ENCODE peak calls at places on chromosomes 1 and 21, in four cellular contexts. V is PC-3, O is fibroblast of lung, Q is ovary. C is an unnamed sample.
A peak's percentile ranks its signal among the peaks of the same experiment; 100 is the strongest.

GRCh38 chr1:13701274-13701650 is 1.3 kb downstream of the PRDM2 start:
- DNase-seq in V (no peak), O (no peak), Q (no peak), C (no peak)

GRCh38 chr1:56577859-56578663 is 1.3 kb downstream of the PLPP3 start:
- DNase-seq in O (peak; percentile 71), Q (peak; percentile 57), V (peak; percentile 66), C (no peak)

GRCh38 chr1:186849824-186850223 is 21.1 kb downstream of the PLA2G4A start:
- DNase-seq in O (no peak), V (no peak), Q (no peak), C (no peak)

GRCh38 chr1:156657161-156657970 is 15.4 kb downstream of the BCAN start:
- DNase-seq in V (peak; percentile 87), O (peak; percentile 30), Q (peak; percentile 79), C (no peak)

GRCh38 chr1:187689137-187689536 is 860.4 kb downstream of the PLA2G4A start:
- DNase-seq in V (peak; percentile 76), Q (peak; percentile 22), O (peak; percentile 92), C (no peak)

GRCh38 chr1:53729536-53730485 is 9.2 kb downstream of the GLIS1 start:
- DNase-seq in O (no peak), V (no peak), Q (no peak), C (no peak)

GRCh38 chr21:41506526-41507520 is 1.1 kb downstream of the TMPRSS2 start:
- DNase-seq in Q (no peak), V (peak; percentile 51), O (peak; percentile 3), C (no peak)

GRCh38 chr1:152912900-152913299 is 4.6 kb downstream of the IVL start:
- DNase-seq in Q (no peak), O (no peak), V (no peak), C (no peak)

GRCh38 chr1:116748272-116748671 is 6.0 kb upstream of the CD2 start:
- DNase-seq in O (no peak), V (no peak), Q (no peak), C (no peak)

GRCh38 chr1:16440480-16441311 is at the start of gene NECAP2:
- DNase-seq in V (peak; percentile 93), Q (peak; percentile 94), O (peak; percentile 89), C (peak; percentile 52)

GRCh38 chr1:86154581-86155060 is 2.0 kb downstream of the COL24A1 start:
- DNase-seq in Q (no peak), O (peak; percentile 56), V (no peak), C (peak; percentile 65)

GRCh38 chr1:23126801-23127200 is 41.9 kb downstream of the LUZP1 start:
- DNase-seq in Q (no peak), O (peak; percentile 81), V (peak; percentile 16), C (no peak)

GRCh38 chr1:150022357-150022756 is 11.8 kb upstream of the OTUD7B start:
- DNase-seq in O (no peak), V (no peak), Q (no peak), C (no peak)

DNA sequence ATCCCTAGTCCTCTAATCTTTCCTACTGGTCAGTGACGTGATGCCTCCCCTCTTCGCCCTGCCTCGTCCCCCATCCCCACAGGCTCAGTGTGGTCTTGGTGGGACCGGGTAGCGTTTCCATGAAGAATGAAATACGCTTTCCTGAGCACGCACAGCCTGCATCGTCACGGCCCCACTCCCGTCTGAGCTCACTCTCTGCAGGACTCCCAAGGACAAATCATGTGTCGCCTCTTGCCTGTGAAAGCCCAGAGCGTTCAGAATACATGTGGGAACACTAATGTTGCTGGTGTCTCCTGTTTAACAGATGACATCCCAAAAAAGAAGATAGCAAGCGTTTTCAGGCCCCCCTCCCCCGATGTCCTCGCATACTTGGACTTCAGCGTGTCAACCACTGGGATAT is 49.2 kb downstream of the S100B start:
- DNase-seq in V (no peak), Q (no peak), O (no peak), C (no peak)
- H3K36me3 ChIP-seq in V (peaks cover 15% of the 10 kb centered on the region), Q (no peaks in the 10 kb centered on the region), O (peaks cover 15% of the 10 kb centered on the region), C (peaks cover 29% of the 10 kb centered on the region)

GRCh38 chr1:29117381-29117780 is 6.3 kb downstream of the TMEM200B start:
- DNase-seq in V (no peak), Q (no peak), O (no peak), C (no peak)
- H3K36me3 ChIP-seq in V (no peaks in the 10 kb centered on the region), Q (no peaks in the 10 kb centered on the region), O (peaks cover 7% of the 10 kb centered on the region), C (peaks cover 7% of the 10 kb centered on the region)

GRCh38 chr1:110347182-110347893 is 8.2 kb downstream of the RBM15 start:
- DNase-seq in V (no peak), O (no peak), Q (no peak), C (no peak)
- H3K36me3 ChIP-seq in V (peaks cover 66% of the 10 kb centered on the region), O (peaks cover 6% of the 10 kb centered on the region), Q (no peaks in the 10 kb centered on the region), C (no peaks in the 10 kb centered on the region)

GRCh38 chr21:28773036-28773435 is 219.6 kb downstream of the LTN1 start:
- DNase-seq in V (no peak), Q (no peak), O (no peak), C (no peak)
- H3K36me3 ChIP-seq in V (no peaks in the 10 kb centered on the region), Q (no peaks in the 10 kb centered on the region), O (no peaks in the 10 kb centered on the region), C (no peaks in the 10 kb centered on the region)

GRCh38 chr1:12348113-12348512 is 118.3 kb downstream of the VPS13D start:
- DNase-seq in O (no peak), V (no peak), Q (no peak), C (no peak)
- H3K36me3 ChIP-seq in O (no peaks in the 10 kb centered on the region), V (peaks cover 36% of the 10 kb centered on the region), Q (no peaks in the 10 kb centered on the region), C (peaks cover 5% of the 10 kb centered on the region)

DNA sequence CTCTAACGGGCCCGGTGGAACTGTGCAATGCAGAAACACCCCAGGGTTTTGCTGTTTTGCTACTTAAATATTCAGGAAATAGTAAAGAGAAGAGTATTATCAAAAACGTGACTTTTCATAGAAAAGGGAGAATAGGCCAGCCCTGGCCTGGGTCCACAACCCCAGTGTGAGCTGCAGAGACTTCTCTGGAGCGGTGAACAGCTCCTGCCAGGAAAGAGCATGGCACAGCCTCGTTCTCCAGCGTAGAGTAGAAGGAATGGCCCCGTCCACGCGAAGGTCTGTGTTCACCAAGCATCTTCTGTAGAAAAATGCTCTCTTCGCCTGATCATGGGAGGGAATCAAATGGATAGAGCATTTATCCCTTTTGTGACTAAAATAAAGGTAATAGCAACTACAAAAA is 51.4 kb downstream of the PDE9A start:
- DNase-seq in V (no peak), Q (no peak), O (no peak), C (no peak)
- H3K36me3 ChIP-seq in V (no peaks in the 10 kb centered on the region), Q (no peaks in the 10 kb centered on the region), O (no peaks in the 10 kb centered on the region), C (no peaks in the 10 kb centered on the region)

GRCh38 chr1:37978541-37978940 is 11.3 kb downstream of the SF3A3 start:
- DNase-seq in Q (no peak), O (no peak), V (no peak), C (no peak)
- H3K36me3 ChIP-seq in Q (peaks cover 2% of the 10 kb centered on the region), O (peaks cover 12% of the 10 kb centered on the region), V (peaks cover 56% of the 10 kb centered on the region), C (peaks cover 19% of the 10 kb centered on the region)

DNA sequence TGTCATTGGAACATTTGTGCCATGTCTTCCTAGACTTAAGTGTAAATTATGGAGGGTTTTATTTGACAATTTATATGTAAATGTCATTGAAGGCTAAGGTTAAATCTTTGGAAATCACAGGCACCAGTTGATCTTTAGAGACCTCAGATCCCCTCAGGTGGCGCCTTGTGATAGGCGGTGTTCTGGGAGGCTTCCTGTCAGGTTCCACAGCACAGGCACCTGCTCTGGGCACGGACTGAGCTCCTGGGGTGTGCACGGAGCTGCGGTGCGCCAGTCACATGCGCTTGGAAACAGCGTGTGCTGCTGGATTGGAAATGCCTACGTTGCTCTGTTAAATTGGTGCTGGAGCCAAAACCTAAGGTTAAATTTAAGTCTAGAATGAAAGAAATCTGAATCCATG is 12.1 kb downstream of the CD46 start:
- DNase-seq in O (no peak), V (no peak), Q (no peak), C (no peak)
- H3K36me3 ChIP-seq in O (peaks cover 15% of the 10 kb centered on the region), V (peaks cover 89% of the 10 kb centered on the region), Q (no peaks in the 10 kb centered on the region), C (peaks cover 13% of the 10 kb centered on the region)

DNA sequence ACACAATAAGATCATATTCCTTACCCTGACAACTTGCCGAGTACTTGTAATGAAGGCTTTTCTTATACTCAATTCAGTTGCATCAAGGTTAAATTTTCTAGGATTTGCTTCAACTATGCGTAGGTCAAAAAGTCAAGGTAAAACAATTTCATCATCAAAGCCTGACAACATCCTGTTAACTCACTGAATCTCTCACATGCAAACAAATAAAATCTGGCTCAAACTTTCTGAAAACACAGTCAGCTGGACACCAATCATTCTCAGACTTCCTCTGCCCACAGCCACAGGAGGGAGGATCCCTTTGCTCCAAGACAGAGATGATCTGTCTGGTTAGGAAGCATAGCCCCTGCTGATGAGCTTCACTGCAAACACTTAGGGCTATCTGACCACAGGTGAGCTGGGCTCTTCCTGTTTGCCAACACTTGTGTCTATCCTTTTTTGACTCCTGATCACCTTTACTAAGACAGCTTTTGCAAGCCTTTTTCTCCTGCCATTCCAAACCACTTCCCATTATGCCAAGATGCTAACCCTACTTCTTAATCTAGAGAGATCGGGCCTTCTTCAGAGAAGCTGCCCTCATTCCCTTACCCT is 20.0 kb downstream of the STX6 start:
- DNase-seq in V (no peak), O (no peak), Q (no peak), C (no peak)
- H3K36me3 ChIP-seq in V (peaks cover 19% of the 10 kb centered on the region), O (peaks cover 4% of the 10 kb centered on the region), Q (no peaks in the 10 kb centered on the region), C (peaks cover 3% of the 10 kb centered on the region)

C was measured in BJ.